ENCODE peak calls at places on chromosome 14, in eight cellular contexts. A is ascending aorta; V is fibroblast of mammary gland; W is NB4; C is brain microvascular endothelial cell; D is cardiac fibroblast; S is CD8-positive, alpha-beta T cell; N is ovary. I is an unnamed sample.

GRCh38 chr14:37251778-37252177 is 54.0 kb downstream of the MIPOL1 start:
- DNase-seq in A (no peak), V (no peak), W (no peak), C (no peak), D (no peak), S (no peak), N (no peak), I (no peak)

GRCh38 chr14:34628681-34629135 is 1.2 kb downstream of the SNX6 start:
- DNase-seq in A (no peak), V (no peak), W (no peak), C (no peak), D (peak), S (peak), N (no peak), I (peak)

GRCh38 chr14:100393362-100393761 is 70.2 kb downstream of the SLC25A47 start:
- DNase-seq in A (no peak), V (no peak), W (no peak), C (no peak), D (no peak), S (no peak), N (no peak), I (no peak)

GRCh38 chr14:93337143-93337753 is 4.4 kb upstream of the BTBD7 start:
- DNase-seq in A (no peak), V (no peak), W (no peak), C (no peak), D (no peak), S (no peak), N (no peak), I (no peak)

GRCh38 chr14:104243200-104243599 is 104.8 kb downstream of the KIF26A start:
- DNase-seq in A (no peak), V (no peak), W (no peak), C (no peak), D (no peak), S (no peak), N (no peak), I (no peak)

GRCh38 chr14:80987235-80988032 is 32.0 kb downstream of the TSHR start:
- DNase-seq in A (no peak), V (peak), W (peak), C (peak), D (peak), S (peak), N (peak), I (peak)

GRCh38 chr14:76964695-76965094 is 63.8 kb downstream of the IRF2BPL start:
- DNase-seq in A (no peak), V (no peak), W (no peak), C (no peak), D (no peak), S (peak), N (no peak), I (no peak)

GRCh38 chr14:103074699-103075341 is 9.2 kb upstream of the LBHD2 start:
- DNase-seq in A (no peak), V (peak), W (no peak), C (no peak), D (no peak), S (no peak), N (peak), I (no peak)

GRCh38 chr14:90613997-90614396 is 202.2 kb downstream of the TTC7B start:
- DNase-seq in A (no peak), V (no peak), W (no peak), C (no peak), D (no peak), S (no peak), N (no peak), I (no peak)

GRCh38 chr14:92926931-92927330 is 4.0 kb downstream of the CHGA start:
- DNase-seq in A (no peak), V (no peak), W (no peak), C (no peak), D (no peak), S (no peak), N (no peak), I (no peak)

GRCh38 chr14:52950410-52950897 is 396 bp downstream of the FERMT2 start:
- DNase-seq in A (no peak), V (peak), W (peak), C (peak), D (peak), S (peak), N (peak), I (peak)

GRCh38 chr14:95649230-95649629 is 37.0 kb upstream of the TCL1B start:
- DNase-seq in A (no peak), V (no peak), W (no peak), C (no peak), D (no peak), S (no peak), N (no peak), I (no peak)

GRCh38 chr14:38662781-38663180 is 406.9 kb upstream of the CLEC14A start:
- DNase-seq in A (no peak), V (no peak), W (no peak), C (no peak), D (no peak), S (no peak), N (no peak), I (no peak)

GRCh38 chr14:64970776-64971451 is 1.2 kb downstream of the RAB15 start:
- DNase-seq in A (no peak), V (no peak), W (no peak), C (no peak), D (no peak), S (no peak), N (no peak), I (no peak)

GRCh38 chr14:71314717-71315116 is 407.5 kb downstream of the PCNX1 start:
- DNase-seq in A (no peak), V (no peak), W (no peak), C (no peak), D (no peak), S (no peak), N (no peak), I (no peak)

GRCh38 chr14:50910495-50911420 is 33.5 kb downstream of the PYGL start:
- DNase-seq in A (no peak), V (no peak), W (no peak), C (no peak), D (no peak), S (no peak), N (no peak), I (no peak)

GRCh38 chr14:76550534-76550933 is 174.6 kb downstream of the ESRRB start:
- DNase-seq in A (no peak), V (peak), W (peak), C (no peak), D (peak), S (no peak), N (no peak), I (no peak)

GRCh38 chr14:77023001-77023996 is 5.2 kb downstream of the IRF2BPL start:
- DNase-seq in A (no peak), V (no peak), W (no peak), C (no peak), D (peak), S (no peak), N (peak), I (peak)

GRCh38 chr14:103442288-103442687 is 57.1 kb downstream of the MARK3 start:
- DNase-seq in A (no peak), V (peak), W (no peak), C (no peak), D (peak), S (no peak), N (no peak), I (peak)

GRCh38 chr14:85088231-85088630 is 441.7 kb upstream of the FLRT2 start:
- DNase-seq in A (no peak), V (peak), W (no peak), C (no peak), D (no peak), S (no peak), N (no peak), I (peak)

GRCh38 chr14:22549981-22550670 is 38.9 kb downstream of the DAD1 start:
- DNase-seq in A (no peak), V (no peak), W (peak), C (peak), D (peak), S (peak), N (no peak), I (peak)

GRCh38 chr14:22147716-22148115 is 441.3 kb downstream of the DAD1 start:
- DNase-seq in A (no peak), V (no peak), W (no peak), C (no peak), D (no peak), S (no peak), N (no peak), I (no peak)

GRCh38 chr14:41343857-41344256 is 262.8 kb upstream of the LRFN5 start:
- DNase-seq in A (no peak), V (no peak), W (no peak), C (no peak), D (no peak), S (no peak), N (no peak), I (no peak)

GRCh38 chr14:69684461-69685183 is 73.2 kb downstream of the SUSD6 start:
- DNase-seq in A (no peak), V (no peak), W (peak), C (no peak), D (no peak), S (no peak), N (no peak), I (no peak)

GRCh38 chr14:66717571-66718140 is 209.7 kb downstream of the GPHN start:
- DNase-seq in A (no peak), V (no peak), W (peak), C (no peak), D (no peak), S (no peak), N (no peak), I (no peak)

GRCh38 chr14:104863131-104863862 is 1.8 kb upstream of the CEP170B start:
- DNase-seq in A (no peak), V (no peak), W (no peak), C (no peak), D (no peak), S (no peak), N (no peak), I (no peak)

GRCh38 chr14:104323551-104324175 is 185.3 kb downstream of the KIF26A start:
- DNase-seq in A (no peak), V (no peak), W (no peak), C (no peak), D (no peak), S (no peak), N (no peak), I (no peak)

GRCh38 chr14:42214981-42215491 is 608.4 kb downstream of the LRFN5 start:
- DNase-seq in A (no peak), V (peak), W (no peak), C (peak), D (peak), S (no peak), N (no peak), I (peak)

GRCh38 chr14:68608235-68608962 is 184.5 kb downstream of the ZFP36L1 start:
- DNase-seq in A (no peak), V (no peak), W (peak), C (no peak), D (no peak), S (no peak), N (no peak), I (no peak)

GRCh38 chr14:20684662-20685456 is 499 bp downstream of the RNASE4 start:
- DNase-seq in A (no peak), V (peak), W (peak), C (peak), D (peak), S (no peak), N (peak), I (peak)

GRCh38 chr14:77099425-77100167 is 1.5 kb downstream of the CIPC start:
- DNase-seq in A (no peak), V (peak), W (peak), C (peak), D (peak), S (no peak), N (no peak), I (peak)

GRCh38 chr14:102525213-102526143 is 15.9 kb upstream of the ANKRD9 start:
- DNase-seq in A (no peak), V (peak), W (peak), C (peak), D (peak), S (peak), N (no peak), I (peak)

GRCh38 chr14:72904840-72905561 is 11.1 kb upstream of the DPF3 start:
- DNase-seq in A (no peak), V (peak), W (peak), C (peak), D (peak), S (peak), N (peak), I (peak)

GRCh38 chr14:103205541-103205906 is 82.3 kb downstream of the TNFAIP2 start:
- DNase-seq in A (no peak), V (no peak), W (no peak), C (no peak), D (no peak), S (no peak), N (no peak), I (no peak)

GRCh38 chr14:103315368-103315911 is 18.6 kb upstream of the EIF5 start:
- DNase-seq in A (peak), V (peak), W (no peak), C (no peak), D (peak), S (no peak), N (no peak), I (peak)

GRCh38 chr14:99212199-99212598 is 59.8 kb downstream of the BCL11B start:
- DNase-seq in A (no peak), V (no peak), W (no peak), C (no peak), D (no peak), S (no peak), N (no peak), I (no peak)

GRCh38 chr14:45359766-45360165 is 106.8 kb upstream of the MIS18BP1 start:
- DNase-seq in A (no peak), V (peak), W (no peak), C (no peak), D (no peak), S (no peak), N (no peak), I (no peak)

GRCh38 chr14:68113328-68113930 is 293.9 kb downstream of the RAD51B start:
- DNase-seq in A (no peak), V (no peak), W (no peak), C (no peak), D (peak), S (no peak), N (no peak), I (peak)

GRCh38 chr14:36661506-36662257 is at the start of gene PAX9:
- DNase-seq in A (no peak), V (peak), W (peak), C (peak), D (peak), S (no peak), N (peak), I (peak)

GRCh38 chr14:97298331-97298730 is 501.1 kb downstream of the VRK1 start:
- DNase-seq in A (no peak), V (no peak), W (peak), C (no peak), D (no peak), S (no peak), N (no peak), I (no peak)
- TF ChIP-seq CTCF in A (no peak), V (no peak), W (peak), C (no peak), D (no peak), S (no peak), N (no peak), I (no peak)

DNA sequence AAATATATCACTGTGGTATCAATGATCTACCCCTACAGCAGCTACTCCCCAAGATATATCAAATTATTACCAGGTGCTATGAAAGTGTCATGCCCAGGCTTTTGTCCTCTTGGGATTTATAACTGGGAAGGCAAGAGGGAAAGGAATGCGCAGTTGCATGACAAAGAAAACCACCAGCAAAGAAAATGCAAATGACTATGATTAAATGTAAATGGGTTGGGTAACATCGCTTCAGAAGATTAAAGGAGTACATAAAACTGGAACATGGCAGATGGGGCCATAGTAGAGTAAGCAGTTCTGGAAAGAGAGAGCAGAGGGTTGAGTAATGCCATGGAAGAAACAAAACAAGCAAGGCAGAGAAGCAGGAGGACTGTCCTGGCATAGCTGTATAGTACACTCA is 493.1 kb downstream of the NOVA1 start:
- DNase-seq in A (no peak), V (no peak), W (no peak), C (no peak), D (no peak), S (no peak), N (no peak), I (no peak)
- H3K4me3 ChIP-seq in A (no peak), V (no peak), W (no peak), C (no peak), D (no peak), S (no peak), N (no peak), I (no peak)

DNA sequence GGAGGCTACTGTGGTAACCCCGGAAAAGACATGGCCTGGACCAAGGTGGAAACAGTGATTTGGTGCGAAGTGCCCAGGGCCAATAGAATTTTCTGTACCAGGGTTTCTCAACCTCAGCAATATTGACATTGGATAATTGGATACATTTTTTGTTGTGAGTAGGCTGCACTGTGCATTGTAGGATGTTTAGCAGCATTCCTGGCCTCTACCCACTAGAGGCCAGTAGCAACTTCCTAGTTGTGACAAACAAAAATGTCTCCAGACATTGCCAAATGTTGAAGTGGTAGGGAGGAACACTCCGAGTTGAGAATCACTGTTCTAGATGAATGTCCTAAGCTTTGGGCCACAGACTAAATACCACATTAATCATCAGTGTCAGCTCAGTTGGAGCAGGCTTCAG is 6.2 kb upstream of the CGRRF1 start:
- DNase-seq in A (no peak), V (peak), W (peak), C (peak), D (peak), S (no peak), N (no peak), I (peak)
- TF ChIP-seq CTCF in A (no peak), V (peak), W (no peak), C (peak), D (peak), S (no peak), N (no peak), I (peak)

DNA sequence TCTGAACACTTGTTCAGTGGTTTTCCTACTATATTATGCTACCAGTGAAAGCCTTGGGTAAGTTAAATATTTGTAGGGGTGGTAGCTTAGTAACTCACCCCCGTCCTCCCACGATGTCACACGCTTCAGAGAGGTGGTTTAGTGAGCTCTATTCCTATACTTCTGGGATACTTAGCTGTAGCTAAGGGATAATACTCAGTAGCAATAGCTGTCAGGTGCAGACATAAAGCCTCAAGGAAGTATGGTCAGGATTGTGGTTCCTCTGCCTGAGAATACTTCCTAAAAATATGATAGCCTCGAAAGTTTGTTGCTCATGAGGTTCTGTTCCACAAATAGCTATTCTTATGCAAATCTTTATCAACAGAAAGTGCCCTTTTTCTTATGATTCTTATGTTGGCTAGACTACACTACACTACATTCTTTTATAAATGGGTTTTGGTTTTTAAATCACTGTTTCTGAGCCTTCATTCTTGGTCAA is 11.9 kb downstream of the DLST start:
- DNase-seq in A (no peak), V (no peak), W (no peak), C (no peak), D (no peak), S (no peak), N (no peak), I (no peak)
- H3K4me3 ChIP-seq in A (no peak), V (no peak), W (no peak), C (no peak), D (no peak), S (no peak), N (no peak), I (no peak)

GRCh38 chr14:59120931-59121330 is 67.5 kb upstream of the DAAM1 start:
- DNase-seq in A (no peak), V (no peak), W (no peak), C (no peak), D (no peak), S (no peak), N (no peak), I (no peak)

GRCh38 chr14:59118171-59118570 is 70.3 kb upstream of the DAAM1 start:
- DNase-seq in A (no peak), V (no peak), W (no peak), C (no peak), D (no peak), S (no peak), N (no peak), I (no peak)

GRCh38 chr14:59117754-59118153 is 70.7 kb upstream of the DAAM1 start:
- DNase-seq in A (no peak), V (no peak), W (no peak), C (no peak), D (no peak), S (no peak), N (no peak), I (no peak)

GRCh38 chr14:59116984-59117415 is 71.5 kb upstream of the DAAM1 start:
- DNase-seq in A (no peak), V (peak), W (no peak), C (no peak), D (no peak), S (no peak), N (no peak), I (no peak)
- TF ChIP-seq CTCF in A (no peak), V (no peak), W (no peak), C (no peak), D (no peak), S (no peak), N (no peak), I (no peak)

I was measured in fibroblast of pulmonary artery.